ENCODE peak calls at places on chromosomes 16 and 17, in six cellular contexts. I is islet precursor cell; S is germinal center; D is activated B cell treated with CpG ODN at 0.5 μM for 24 hours; G is CD4-positive, CD25-positive, alpha-beta regulatory T cell; F is left ventricle myocardium inferior. Q is an unnamed sample.

GRCh38 chr16:73473713-73474112 is 425.8 kb upstream of the ZFHX3 start:
- DNase-seq in I (peak; percentile 18), S (no peak), D (no peak), G (no peak), F (no peak), Q (no peak)

GRCh38 chr16:13113786-13114185 is 212.4 kb downstream of the SHISA9 start:
- DNase-seq in I (no peak), S (no peak), D (no peak), G (no peak), F (no peak), Q (no peak)

GRCh38 chr16:77882359-77882758 is 94.0 kb downstream of the VAT1L start:
- DNase-seq in I (no peak), S (no peak), D (no peak), G (no peak), F (no peak), Q (no peak)

GRCh38 chr16:75402821-75403475 is 30.4 kb downstream of the CFDP1 start:
- DNase-seq in I (no peak), S (peak; percentile 14), D (no peak), G (peak; percentile 42), F (no peak), Q (no peak)

GRCh38 chr16:58661199-58661830 is 23.3 kb downstream of the SLC38A7 start:
- DNase-seq in I (peak; percentile 90), S (peak; percentile 35), D (no peak), G (peak; percentile 8), F (peak; percentile 27), Q (no peak)

GRCh38 chr17:4592240-4593005 is 8.1 kb downstream of the SMTNL2 start:
- DNase-seq in I (no peak), S (no peak), D (no peak), G (no peak), F (no peak), Q (no peak)

GRCh38 chr17:76266244-76266938 is 1.2 kb downstream of the UBALD2 start:
- DNase-seq in I (peak; percentile 68), S (no peak), D (no peak), G (no peak), F (no peak), Q (no peak)

GRCh38 chr16:50282955-50283631 is 16.7 kb downstream of the ADCY7 start:
- DNase-seq in I (no peak), S (no peak), D (no peak), G (no peak), F (no peak), Q (no peak)

GRCh38 chr16:8888951-8889892 is 7.1 kb downstream of the LITAFD start:
- DNase-seq in I (no peak), S (no peak), D (no peak), G (no peak), F (no peak), Q (no peak)

Q was measured in naive thymus-derived CD4-positive, alpha-beta T cell.